ENCODE peak calls at places on chromosomes 4 and X, in four cellular contexts. O is K562, C is HEK293T, B is HepG2. F is an unnamed sample.

GRCh38 chr4:41154814-41155177 is 59.5 kb downstream of the APBB2 start:
- DNase-seq in O (no peak), C (no peak), B (no peak), F (no peak)

GRCh38 chrX:111181883-111182400 is 86.0 kb downstream of the PAK3 start:
- DNase-seq in C (no peak), B (no peak), O (no peak), F (no peak)

GRCh38 chr4:176539785-176540175 is 220.0 kb downstream of the SPCS3 start:
- DNase-seq in O (no peak), B (no peak), C (no peak), F (no peak)

GRCh38 chr4:13892739-13893105 is 265.2 kb upstream of the BOD1L1 start:
- DNase-seq in C (no peak), O (no peak), B (no peak), F (no peak)

GRCh38 chr4:51930557-51930956 is 87.6 kb downstream of the DCUN1D4 start:
- DNase-seq in B (no peak), O (no peak), C (no peak), F (no peak)

GRCh38 chr4:66943117-66943516 is 602.2 kb downstream of the CENPC start:
- DNase-seq in C (no peak), O (no peak), B (no peak), F (no peak)

GRCh38 chrX:133482345-133483041 is 67.2 kb upstream of the GPC4 start:
- DNase-seq in O (no peak), C (no peak), B (no peak), F (no peak)

GRCh38 chrX:95835223-95835622 is 849.4 kb upstream of the DIAPH2 start:
- DNase-seq in O (no peak), B (no peak), C (no peak), F (no peak)

DNA sequence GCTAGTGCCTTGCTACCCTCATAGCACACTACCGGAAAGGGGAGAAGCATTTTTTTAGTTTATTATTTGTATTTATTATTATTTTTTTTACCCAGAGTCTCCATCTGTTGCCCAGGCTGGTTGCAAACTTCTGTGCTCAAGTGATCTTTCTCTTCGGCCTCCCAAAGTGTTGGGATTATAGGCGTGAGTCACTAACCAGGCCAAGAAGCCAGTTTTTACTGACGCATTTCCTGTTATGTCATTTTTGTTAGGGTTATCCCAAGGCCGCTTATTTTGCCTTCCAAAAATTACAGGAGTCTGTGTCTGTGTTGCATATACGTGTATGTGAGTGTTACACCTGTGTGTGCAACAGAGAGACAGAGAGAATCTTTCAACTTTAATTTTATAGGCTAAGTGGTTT is 404.5 kb downstream of the GBA3 start:
- DNase-seq in O (no peak), C (no peak), B (no peak), F (no peak)
- TF ChIP-seq ELF4 in O (no peak), C (no peak), B (no peak), F (no peak)

GRCh38 chrX:106902684-106903083 is 457 bp downstream of the RIPPLY1 start:
- DNase-seq in B (peak; percentile 73), C (no peak), O (no peak), F (no peak)
- TF ChIP-seq ELF4 in B (no peak), C (no peak), O (no peak), F (no peak)

GRCh38 chrX:135484636-135485289 is 35.7 kb upstream of the INTS6L start:
- DNase-seq in C (peak; percentile 54), O (peak; percentile 18), B (peak; percentile 2), F (no peak)
- TF ChIP-seq ELF4 in C (no peak), O (no peak), B (no peak), F (no peak)

GRCh38 chr4:189124149-189124758 is 816.4 kb upstream of the FRG1 start:
- DNase-seq in B (peak; percentile 4), O (no peak), C (peak; percentile 4), F (peak; percentile 56)
- TF ChIP-seq ELF4 in B (no peak), O (no peak), C (no peak), F (no peak)

DNA sequence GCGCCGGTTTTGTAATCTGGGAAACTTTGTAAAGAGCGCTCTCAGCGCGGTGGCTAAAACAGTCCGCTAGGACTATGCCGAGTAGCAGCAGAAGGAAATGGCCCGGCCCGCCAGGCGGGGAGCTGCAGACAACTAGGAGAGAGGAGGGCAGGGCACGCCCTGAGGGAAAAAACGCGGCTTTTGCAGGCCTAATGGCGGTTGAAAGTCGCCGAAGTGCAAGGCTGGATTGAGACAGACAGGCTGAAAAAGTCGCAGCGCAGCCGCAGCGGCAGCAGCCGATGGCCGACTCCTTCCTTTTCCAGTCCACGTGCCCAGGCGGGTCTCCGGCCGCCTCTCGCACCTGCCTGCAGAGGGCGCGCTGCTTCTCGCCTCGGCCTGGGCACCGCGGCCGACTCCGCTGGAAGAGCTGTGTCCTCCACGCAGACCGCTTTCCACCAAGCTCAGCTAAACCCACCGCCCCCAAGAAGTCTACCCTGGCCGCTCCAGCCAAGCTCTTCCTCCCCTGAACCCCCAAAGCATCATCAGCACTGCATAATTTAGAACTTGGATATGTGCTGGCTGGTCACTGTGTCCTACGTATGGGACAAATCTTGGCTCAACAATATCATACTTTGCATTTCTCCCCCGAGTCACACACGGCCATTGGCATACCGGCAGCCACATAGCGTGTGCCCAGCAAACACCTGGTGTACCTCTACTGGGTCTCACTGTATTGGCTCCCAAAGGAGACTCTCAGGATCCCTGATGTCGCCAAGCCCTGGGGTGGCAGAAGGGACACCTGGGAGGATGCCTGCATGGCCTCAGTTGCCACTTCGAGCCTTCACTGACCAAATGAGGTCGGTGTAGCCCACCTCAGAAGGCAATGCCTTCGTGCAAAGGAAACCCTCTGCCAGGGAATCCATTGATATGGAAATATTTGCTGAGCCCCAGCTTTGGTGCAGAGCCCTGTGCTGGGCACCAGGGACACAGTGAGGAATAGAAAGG is 14.5 kb downstream of the SLC25A5 start:
- DNase-seq in C (peak; percentile 84), O (peak; percentile 71), B (no peak), F (peak; percentile 73)
- TF ChIP-seq ELF4 in C (no peak), O (no peak), B (no peak), F (no peak)

GRCh38 chrX:48918644-48919340 is at the start of gene PIM2:
- DNase-seq in O (peak; percentile 85), C (peak; percentile 91), B (peak; percentile 90), F (peak; percentile 90)

GRCh38 chrX:48919947-48920712 is 1.3 kb upstream of the PIM2 start:
- DNase-seq in B (no peak), O (peak; percentile 26), C (no peak), F (no peak)

GRCh38 chrX:48918303-48918643 is 551 bp downstream of the PIM2 start:
- DNase-seq in C (no peak), O (no peak), B (no peak), F (no peak)

GRCh38 chrX:48920713-48921104 is 1.9 kb upstream of the PIM2 start:
- DNase-seq in O (no peak), C (no peak), B (no peak), F (no peak)

DNA sequence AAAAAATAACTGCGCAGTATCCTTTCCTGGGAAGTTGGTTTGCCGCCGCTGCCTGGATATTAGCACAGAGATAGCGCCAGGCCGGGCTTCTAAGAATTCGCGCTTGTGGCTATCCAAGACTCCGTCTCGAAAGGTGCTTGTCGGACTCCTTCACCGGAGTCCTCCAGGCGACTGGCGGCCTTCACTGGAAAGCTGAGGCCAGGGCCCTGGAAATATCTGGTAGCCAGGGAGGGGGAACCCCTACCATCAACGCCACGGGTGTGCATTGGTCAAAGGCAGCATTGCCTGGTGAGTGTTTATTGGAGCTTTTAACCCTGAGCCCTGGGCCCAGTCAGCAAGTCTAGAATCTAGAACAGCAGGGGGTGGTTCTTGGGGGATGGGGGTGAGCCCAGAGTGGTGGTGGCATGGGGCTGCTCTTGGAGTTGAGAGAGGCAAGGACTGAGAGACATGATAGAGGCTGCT is 567 bp upstream of the PIM2 start:
- DNase-seq in O (peak; percentile 19), C (peak; percentile 17), B (no peak), F (peak; percentile 23)
- TF ChIP-seq ELF4 in O (no peak), C (no peak), B (no peak), F (no peak)

GRCh38 chrX:139932077-139932900 is 564 bp downstream of the ATP11C start:
- DNase-seq in C (peak; percentile 53), B (no peak), O (peak; percentile 84), F (peak; percentile 47)

GRCh38 chrX:139931646-139932076 is 1.2 kb downstream of the ATP11C start:
- DNase-seq in O (peak; percentile 13), B (no peak), C (no peak), F (peak; percentile 11)

GRCh38 chrX:139932901-139933796 is at the start of gene ATP11C:
- DNase-seq in C (peak; percentile 83), O (peak; percentile 83), B (peak; percentile 70), F (peak; percentile 80)

GRCh38 chrX:139929876-139930275 is 3.0 kb downstream of the ATP11C start:
- DNase-seq in C (no peak), B (peak; percentile 28), O (no peak), F (no peak)

DNA sequence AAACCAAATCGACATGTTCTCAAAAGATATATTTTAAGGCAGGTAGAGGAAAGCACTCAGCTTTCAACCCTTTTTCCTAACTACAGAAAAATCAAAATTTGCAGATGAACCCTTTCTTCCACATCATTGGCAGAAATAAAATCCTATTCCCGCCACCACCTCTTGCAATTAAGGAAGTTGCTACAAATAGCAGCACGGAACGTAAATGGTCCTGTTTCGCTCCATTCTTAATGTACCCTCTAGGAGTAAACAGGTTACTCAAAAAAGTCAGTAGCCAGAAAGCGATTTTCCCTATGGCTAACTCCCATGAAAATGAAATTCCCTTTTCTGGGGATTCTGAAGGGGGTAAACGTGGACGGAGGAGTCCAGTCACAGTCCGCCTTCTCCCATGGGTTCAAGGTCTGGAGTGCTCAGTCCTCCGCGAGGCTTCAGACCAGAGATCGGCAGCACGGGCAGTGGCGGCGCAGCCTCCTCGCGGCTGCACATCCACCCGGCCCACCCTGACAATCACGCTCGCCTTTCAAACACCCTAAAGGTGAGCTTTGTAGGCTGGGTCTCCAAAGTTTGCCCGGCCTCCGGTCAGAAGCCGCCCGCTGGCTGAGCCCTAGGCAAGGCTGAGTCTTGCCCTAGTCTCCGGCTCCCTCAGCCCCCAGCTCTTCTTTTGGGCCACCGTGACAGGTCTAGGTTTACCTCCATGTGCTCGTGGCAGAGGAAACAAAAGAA is 1.8 kb downstream of the ATP11C start:
- DNase-seq in B (peak; percentile 20), O (peak; percentile 16), C (peak; percentile 35), F (no peak)
- TF ChIP-seq ELF4 in B (no peak), O (no peak), C (no peak), F (no peak)

GRCh38 chr4:111494471-111494870 is 650.8 kb upstream of the FAM241A start:
- DNase-seq in O (no peak), B (no peak), C (no peak), F (no peak)
- TF ChIP-seq ELF4 in O (no peak), B (no peak), C (no peak), F (no peak)

GRCh38 chrX:119990995-119991787 is 47.6 kb upstream of the NKAP start:
- DNase-seq in B (no peak), O (no peak), C (peak; percentile 30), F (peak; percentile 36)
- TF ChIP-seq ELF4 in B (no peak), O (no peak), C (no peak), F (no peak)

DNA sequence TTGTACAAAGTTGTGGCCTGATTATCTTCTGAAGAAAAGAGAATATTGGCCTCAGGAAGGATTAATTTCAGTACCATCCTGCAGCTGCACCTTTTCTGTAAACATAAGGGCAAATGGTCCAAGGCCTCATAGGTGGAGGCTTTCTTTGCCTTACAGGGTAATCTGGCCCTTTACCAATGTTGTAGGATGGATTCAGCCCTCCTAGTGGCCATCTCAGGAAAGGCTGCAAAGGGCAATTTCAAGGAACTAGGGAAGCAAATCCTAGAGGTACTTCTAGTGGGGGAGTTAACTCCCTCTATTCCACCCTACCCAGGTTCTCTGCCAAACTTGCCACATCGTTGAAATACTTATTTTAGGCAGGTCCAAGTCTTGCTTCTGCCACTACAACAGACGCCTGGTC is 57.6 kb downstream of the UGT2B11 start:
- DNase-seq in C (peak; percentile 9), O (no peak), B (peak; percentile 9), F (peak; percentile 53)
- TF ChIP-seq ELF4 in C (no peak), O (no peak), B (no peak), F (no peak)